ENCODE peak calls at places on chromosomes 4 and X, in five cellular contexts. N is ovary; U is naive thymus-derived CD4-positive, alpha-beta T cell; M is esophagus squamous epithelium; G is heart left ventricle. E is an unnamed sample. For H3K36me3, the result is how much of the 10 kb centered on the place peaks cover.

GRCh38 chr4:182741054-182741453 is 176.1 kb downstream of the DCTD start:
- DNase-seq in G (no peak), N (no peak), M (no peak), U (no peak), E (no peak)

GRCh38 chr4:134935320-134935719 is 733.7 kb upstream of the PABPC4L start:
- DNase-seq in U (no peak), M (no peak), G (no peak), N (no peak), E (no peak)

GRCh38 chrX:63918611-63919010 is 133.6 kb upstream of the ARHGEF9 start:
- DNase-seq in U (no peak), M (no peak), G (no peak), N (no peak), E (no peak)

GRCh38 chrX:2342878-2343277 is 157.9 kb downstream of the DHRSX start:
- DNase-seq in N (no peak), G (no peak), M (no peak), U (no peak), E (no peak)

GRCh38 chr4:23934223-23934622 is 44.4 kb upstream of the PPARGC1A start:
- DNase-seq in U (no peak), M (no peak), N (no peak), G (no peak), E (no peak)

GRCh38 chrX:313546-313945 is 5.0 kb downstream of the GTPBP6 start:
- DNase-seq in N (no peak), U (no peak), G (peak), M (no peak), E (no peak)

GRCh38 chrX:45322820-45323219 is 122.1 kb upstream of the DIPK2B start:
- DNase-seq in G (no peak), M (no peak), N (no peak), U (no peak), E (no peak)

GRCh38 chrX:115067812-115068211 is 50.4 kb upstream of the IL13RA2 start:
- DNase-seq in U (no peak), G (no peak), M (no peak), N (no peak), E (no peak)

GRCh38 chr4:164177186-164177585 is 576.7 kb upstream of the SMIM31 start:
- DNase-seq in N (no peak), U (no peak), G (no peak), M (no peak), E (no peak)

GRCh38 chr4:139082750-139083532 is 67.4 kb downstream of the NOCT start:
- DNase-seq in U (peak), N (peak), M (peak), G (peak), E (peak)

GRCh38 chrX:104136241-104137019 is 20.4 kb downstream of the SLC25A53 start:
- DNase-seq in M (no peak), G (peak), U (peak), N (peak), E (peak)

GRCh38 chrX:126658447-126658846 is 105.8 kb upstream of the DCAF12L1 start:
- DNase-seq in N (no peak), G (no peak), M (no peak), U (no peak), E (no peak)

GRCh38 chr4:126191536-126191935 is 876.8 kb downstream of the FAT4 start:
- DNase-seq in N (no peak), G (no peak), M (no peak), U (no peak), E (no peak)

GRCh38 chrX:3522016-3522690 is 175.7 kb upstream of the MXRA5 start:
- DNase-seq in N (no peak), G (no peak), U (no peak), M (no peak), E (no peak)

GRCh38 chrX:121254336-121254735 is 206.9 kb downstream of the GLUD2 start:
- DNase-seq in U (no peak), N (no peak), G (no peak), M (no peak), E (no peak)

GRCh38 chr4:73752424-73752823 is 12.1 kb downstream of the CXCL8 start:
- DNase-seq in G (no peak), U (no peak), N (no peak), M (no peak), E (no peak)

GRCh38 chr4:42568610-42569207 is 88.2 kb downstream of the ATP8A1 start:
- DNase-seq in M (no peak), N (peak), U (peak), G (peak), E (peak)

GRCh38 chrX:148599404-148599803 is 99.0 kb downstream of the AFF2 start:
- DNase-seq in M (no peak), U (no peak), N (no peak), G (no peak), E (no peak)

GRCh38 chr4:45566896-45567603 is 556.8 kb downstream of the GABRG1 start:
- DNase-seq in M (no peak), U (no peak), G (no peak), N (no peak), E (no peak)

GRCh38 chr4:26206981-26207380 is 113.8 kb upstream of the RBPJ start:
- DNase-seq in U (no peak), M (no peak), N (no peak), G (no peak), E (no peak)

GRCh38 chrX:118974908-118975671 is 672 bp downstream of the LONRF3 start:
- DNase-seq in M (no peak), G (peak), N (peak), U (peak), E (peak)

GRCh38 chrX:23394421-23394820 is 59.8 kb downstream of the PTCHD1 start:
- DNase-seq in N (no peak), U (no peak), M (no peak), G (no peak), E (no peak)

GRCh38 chr4:170652571-170652970 is 562.8 kb upstream of the AADAT start:
- DNase-seq in N (no peak), G (no peak), U (no peak), M (no peak), E (no peak)

GRCh38 chrX:150648296-150648940 is 44.8 kb upstream of the MTMR1 start:
- DNase-seq in U (no peak), N (no peak), M (no peak), G (no peak), E (no peak)

GRCh38 chr4:7110546-7110945 is 42.7 kb upstream of the GRPEL1 start:
- DNase-seq in G (no peak), U (no peak), N (no peak), M (no peak), E (no peak)

GRCh38 chrX:154840856-154841255 is 6.4 kb upstream of the SMIM9 start:
- DNase-seq in M (no peak), U (peak), N (no peak), G (no peak), E (no peak)

GRCh38 chr4:166197166-166197565 is 324.1 kb downstream of the TLL1 start:
- DNase-seq in N (no peak), M (no peak), G (no peak), U (no peak), E (no peak)

GRCh38 chrX:132270699-132271098 is 51.5 kb upstream of the RAP2C start:
- DNase-seq in M (peak), N (peak), G (peak), U (no peak), E (peak)

GRCh38 chr4:107349266-107349665 is 313.2 kb upstream of the DKK2 start:
- DNase-seq in N (no peak), M (no peak), G (no peak), U (no peak), E (no peak)

GRCh38 chr4:4501678-4502077 is 40.2 kb downstream of the STX18 start:
- DNase-seq in U (no peak), N (no peak), G (no peak), M (no peak), E (no peak)

GRCh38 chr4:123564758-123565346 is 168.3 kb downstream of the SPRY1 start:
- DNase-seq in U (peak), M (no peak), N (peak), G (peak), E (no peak)

DNA sequence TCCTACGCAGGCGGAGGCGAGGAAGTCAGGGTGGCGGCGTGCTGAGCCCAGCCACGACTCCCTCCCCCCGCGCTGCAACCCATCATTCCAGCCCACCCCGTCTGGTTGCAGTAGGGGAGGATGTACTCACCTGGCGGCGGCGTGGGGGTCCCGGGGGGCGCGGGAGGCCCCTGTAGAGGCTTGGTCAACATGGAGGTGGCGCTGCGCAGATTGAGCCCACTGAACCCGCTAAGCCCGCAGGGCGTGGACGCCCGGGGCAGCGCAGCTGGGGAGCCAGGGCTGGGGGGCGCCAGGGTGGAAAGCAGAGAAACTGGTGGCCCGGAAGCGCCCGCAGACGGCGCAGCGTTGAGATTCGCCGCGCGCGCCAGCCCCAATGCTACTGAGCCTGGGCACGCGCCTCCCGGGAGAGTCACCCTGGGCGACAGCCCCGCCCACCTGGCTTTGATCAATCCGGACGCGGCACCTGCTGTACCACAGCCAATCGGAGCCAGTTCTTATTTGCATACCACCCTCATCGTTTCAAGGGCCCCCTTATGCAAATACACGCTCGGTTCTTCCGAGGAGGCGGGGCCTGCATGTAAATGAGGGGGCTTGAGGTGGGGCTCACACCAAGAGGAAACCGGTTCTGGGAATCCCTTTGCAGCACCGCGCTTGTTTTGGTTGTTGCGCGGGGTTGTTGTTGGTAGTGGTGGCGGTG is at the start of gene PIM2:
- DNase-seq in G (peak), M (peak), N (peak), U (peak), E (peak)
- H3K36me3 ChIP-seq in G (under half), M (under half), N (under half), U (under half), E (under half)

GRCh38 chrX:124307253-124307907 is 25.1 kb upstream of the TEX13D start:
- DNase-seq in N (no peak), G (no peak), U (no peak), M (no peak), E (no peak)
- H3K36me3 ChIP-seq in N (under half), G (under half), U (under half), M (under half), E (under half)

DNA sequence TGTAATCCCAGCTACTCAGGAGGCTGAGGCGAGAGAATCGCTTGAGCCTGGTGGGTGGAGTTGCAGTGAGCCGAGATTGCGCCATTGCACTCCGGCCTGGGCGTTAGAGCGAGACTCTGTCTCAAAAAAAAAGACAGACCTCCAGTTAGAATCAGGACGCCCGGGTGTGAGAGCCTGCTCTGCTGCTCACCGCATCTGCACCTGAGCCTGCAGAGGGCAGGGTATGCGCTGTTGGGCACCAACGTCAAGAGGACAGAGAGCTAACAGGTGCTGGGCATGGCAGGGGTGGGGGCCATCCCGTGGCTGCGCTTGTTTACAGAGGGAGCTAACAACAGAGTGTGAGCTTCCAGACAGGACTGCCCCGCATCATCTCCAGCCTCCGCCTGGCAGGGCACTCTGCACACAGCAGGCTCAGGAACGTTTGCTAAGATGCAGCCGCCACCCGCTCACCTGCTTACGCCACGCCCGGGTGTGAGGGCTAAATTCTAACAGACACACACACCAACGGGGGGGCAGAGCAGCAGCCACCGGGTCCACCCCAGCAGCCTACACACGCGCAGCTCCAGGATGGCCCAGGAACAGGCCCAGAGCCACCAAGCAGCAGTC is 50.0 kb upstream of the CPLX1 start:
- DNase-seq in M (no peak), N (no peak), U (no peak), G (no peak), E (no peak)
- H3K36me3 ChIP-seq in M (under half), N (under half), U (under half), G (under half), E (under half)

GRCh38 chr4:39521253-39521908 is 5.9 kb downstream of the UGDH start:
- DNase-seq in U (no peak), G (no peak), N (no peak), M (no peak), E (no peak)

GRCh38 chr4:39518484-39518883 is 8.8 kb downstream of the UGDH start:
- DNase-seq in N (no peak), M (no peak), U (no peak), G (no peak), E (no peak)

GRCh38 chr4:39514888-39515401 is 12.3 kb downstream of the UGDH start:
- DNase-seq in U (no peak), M (no peak), G (no peak), N (peak), E (no peak)

GRCh38 chr4:39522068-39522467 is 5.2 kb downstream of the UGDH start:
- DNase-seq in U (no peak), M (no peak), N (no peak), G (no peak), E (no peak)

GRCh38 chr4:39516407-39516966 is 10.8 kb downstream of the UGDH start:
- DNase-seq in N (no peak), U (no peak), G (no peak), M (no peak), E (no peak)
- H3K36me3 ChIP-seq in N (under half), U (under half), G (under half), M (under half), E (under half)

DNA sequence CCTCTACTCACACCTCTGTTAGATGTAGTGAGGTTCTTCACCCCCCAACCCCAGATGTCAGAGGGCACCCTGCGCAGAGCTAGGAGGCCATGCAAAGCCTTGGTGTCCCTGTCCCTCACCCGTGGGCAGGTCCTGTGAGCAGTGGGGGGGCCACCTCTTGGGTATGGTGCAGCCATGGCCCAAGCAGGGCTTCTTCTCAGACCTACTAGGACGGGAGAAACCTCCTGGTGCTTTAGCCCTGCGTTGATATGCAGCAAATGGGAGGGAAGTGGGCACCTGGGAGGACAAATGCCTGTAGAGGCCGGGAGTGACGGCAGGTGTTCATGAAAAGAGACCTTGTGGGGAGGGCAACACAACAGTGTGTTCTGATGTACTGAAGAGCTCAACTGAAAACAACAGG is 38.5 kb upstream of the MSANTD1 start:
- DNase-seq in M (no peak), G (no peak), U (no peak), N (no peak), E (no peak)
- H3K36me3 ChIP-seq in M (under half), G (under half), U (under half), N (under half), E (under half)